ENCODE peak calls at places on chromosomes 11 and 22, in five cellular contexts. J, F, W, B and H are unnamed samples.

GRCh38 chr11:64796047-64796756 is 6.8 kb downstream of the MAP4K2 start:
- DNase-seq in J (no peak), F (no peak), W (no peak), B (no peak), H (no peak)

GRCh38 chr11:61725632-61726280 is 26.7 kb upstream of the MYRF start:
- DNase-seq in J (peak), F (no peak), W (no peak), B (no peak), H (no peak)

GRCh38 chr11:5737672-5738071 is 1.4 kb downstream of the OR56B1 start:
- DNase-seq in J (no peak), F (peak), W (no peak), B (no peak), H (no peak)

GRCh38 chr22:46537946-46538815 is 761 bp upstream of the CELSR1 start:
- DNase-seq in J (peak), F (peak), W (peak), B (no peak), H (no peak)

GRCh38 chr11:118522571-118523072 is 4.7 kb upstream of the TTC36 start:
- DNase-seq in J (peak), F (peak), W (peak), B (no peak), H (no peak)

GRCh38 chr11:44484211-44484610 is 81.3 kb upstream of the CD82 start:
- DNase-seq in J (no peak), F (peak), W (peak), B (no peak), H (no peak)

GRCh38 chr22:43096420-43096819 is 7.2 kb upstream of the TTLL1 start:
- DNase-seq in J (no peak), F (no peak), W (no peak), B (no peak), H (no peak)

GRCh38 chr11:113339909-113340569 is 25.7 kb downstream of the TTC12 start:
- DNase-seq in J (no peak), F (no peak), W (no peak), B (no peak), H (no peak)

GRCh38 chr11:1761110-1761856 is 2.4 kb downstream of the CTSD start:
- DNase-seq in J (no peak), F (no peak), W (no peak), B (no peak), H (no peak)

GRCh38 chr22:49296561-49296960 is 531.1 kb downstream of the BRD1 start:
- DNase-seq in J (no peak), F (no peak), W (no peak), B (no peak), H (no peak)

GRCh38 chr11:30025396-30026139 is 8.7 kb upstream of the KCNA4 start:
- DNase-seq in J (no peak), F (no peak), W (no peak), B (no peak), H (no peak)

GRCh38 chr11:12235549-12235944 is 125.2 kb downstream of the MICAL2 start:
- DNase-seq in J (peak), F (no peak), W (peak), B (no peak), H (no peak)

GRCh38 chr11:98411777-98412176 is 609.0 kb upstream of the CNTN5 start:
- DNase-seq in J (no peak), F (no peak), W (no peak), B (no peak), H (no peak)

GRCh38 chr11:68362801-68363379 is 50.5 kb downstream of the LRP5 start:
- DNase-seq in J (no peak), F (no peak), W (no peak), B (no peak), H (no peak)

GRCh38 chr11:45048870-45049825 is 97.3 kb upstream of the PRDM11 start:
- DNase-seq in J (no peak), F (peak), W (no peak), B (no peak), H (no peak)